ENCODE peak calls at places on chromosomes 11 and 22, in ten cellular contexts. K is cardiac muscle cell; Y is GM12865; X is astrocyte of the cerebellum; B is CD4-positive, alpha-beta T cell; A is ascending aorta; I is heart left ventricle; M is type B pancreatic cell; R is AG09319; H is left lung. L is an unnamed sample.

GRCh38 chr22:44210721-44211120 is 30.0 kb downstream of the PARVG start:
- DNase-seq in K (no peak), Y (no peak), X (peak; percentile 58), B (no peak), A (no peak), I (no peak), M (no peak), R (peak; percentile 63), H (no peak), L (no peak)

GRCh38 chr22:35203583-35203982 is 53.7 kb upstream of the HMGXB4 start:
- DNase-seq in K (no peak), Y (no peak), X (no peak), B (no peak), A (no peak), I (no peak), M (no peak), R (no peak), H (no peak), L (no peak)

GRCh38 chr11:69637956-69638871 is 2.7 kb upstream of the CCND1 start:
- DNase-seq in K (peak; percentile 85), Y (no peak), X (no peak), B (no peak), A (no peak), I (peak; percentile 77), M (peak; percentile 81), R (no peak), H (peak; percentile 67), L (no peak)

GRCh38 chr11:126297004-126297403 is 6.9 kb upstream of the DCPS start:
- DNase-seq in K (no peak), Y (no peak), X (no peak), B (no peak), A (no peak), I (no peak), M (no peak), R (no peak), H (no peak), L (no peak)

GRCh38 chr11:36411202-36411640 is 98.9 kb downstream of the TRAF6 start:
- DNase-seq in K (no peak), Y (peak; percentile 69), X (no peak), B (no peak), A (peak; percentile 70), I (peak; percentile 55), M (no peak), R (no peak), H (peak; percentile 61), L (peak; percentile 36)

GRCh38 chr11:14980854-14981253 is 8.7 kb upstream of the CALCA start:
- DNase-seq in K (no peak), Y (no peak), X (peak; percentile 29), B (no peak), A (peak; percentile 78), I (no peak), M (no peak), R (no peak), H (no peak), L (no peak)

GRCh38 chr11:83573097-83573496 is 286.9 kb upstream of the CCDC90B start:
- DNase-seq in K (no peak), Y (no peak), X (no peak), B (no peak), A (no peak), I (no peak), M (no peak), R (no peak), H (no peak), L (no peak)

GRCh38 chr11:79119491-79120284 is 321.1 kb downstream of the TENM4 start:
- DNase-seq in K (peak; percentile 86), Y (no peak), X (no peak), B (no peak), A (no peak), I (no peak), M (no peak), R (no peak), H (no peak), L (no peak)

GRCh38 chr11:110513521-110514450 is 84.0 kb downstream of the FDX1 start:
- DNase-seq in K (no peak), Y (no peak), X (no peak), B (no peak), A (no peak), I (no peak), M (no peak), R (peak; percentile 46), H (no peak), L (no peak)

GRCh38 chr11:384511-384910 is 9.5 kb upstream of the PKP3 start:
- DNase-seq in K (no peak), Y (no peak), X (no peak), B (no peak), A (no peak), I (no peak), M (no peak), R (no peak), H (no peak), L (no peak)

GRCh38 chr11:385594-386351 is 8.2 kb upstream of the PKP3 start:
- DNase-seq in K (no peak), Y (no peak), X (no peak), B (no peak), A (no peak), I (no peak), M (no peak), R (no peak), H (no peak), L (no peak)

GRCh38 chr11:390175-390574 is 3.8 kb upstream of the PKP3 start:
- DNase-seq in K (peak; percentile 32), Y (no peak), X (no peak), B (no peak), A (no peak), I (no peak), M (no peak), R (no peak), H (no peak), L (no peak)

GRCh38 chr11:386483-386882 is 7.5 kb upstream of the PKP3 start:
- DNase-seq in K (no peak), Y (no peak), X (no peak), B (no peak), A (no peak), I (no peak), M (no peak), R (no peak), H (no peak), L (no peak)

GRCh38 chr11:387193-387793 is 6.7 kb upstream of the PKP3 start:
- DNase-seq in K (no peak), Y (no peak), X (no peak), B (no peak), A (no peak), I (no peak), M (no peak), R (no peak), H (no peak), L (no peak)
- TF ChIP-seq CTCF in K (no peak), Y (no peak), X (no peak), B (no peak), A (no peak), I (no peak), M (no peak), R (no peak), H (no peak), L (no peak)

DNA sequence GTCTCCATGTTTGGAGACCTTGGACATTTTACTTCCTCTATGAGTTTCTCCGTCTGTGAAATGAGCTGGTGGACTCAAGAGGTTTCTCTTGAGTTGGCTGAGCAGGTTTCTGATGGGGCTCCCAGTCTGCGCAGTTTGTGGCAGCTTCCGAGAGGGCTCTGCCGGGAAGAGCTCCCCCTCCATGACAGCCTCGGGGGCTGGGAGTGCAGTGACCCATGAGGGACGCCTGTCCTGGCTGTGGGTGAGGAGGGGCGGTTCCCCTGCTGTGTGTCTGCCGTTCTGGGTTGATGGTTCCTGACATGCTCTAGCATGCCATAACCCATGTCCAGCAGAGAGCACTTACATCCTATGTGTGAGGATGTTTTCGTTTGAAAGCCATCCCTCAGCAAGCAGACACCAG is 14.8 kb downstream of the CSF2RB start:
- DNase-seq in K (no peak), Y (peak; percentile 33), X (no peak), B (no peak), A (no peak), I (no peak), M (no peak), R (no peak), H (no peak), L (no peak)
- TF ChIP-seq CTCF in K (no peak), Y (no peak), X (no peak), B (no peak), A (no peak), I (no peak), M (no peak), R (no peak), H (no peak), L (no peak)

GRCh38 chr22:27723150-27723549 is 78.4 kb downstream of the MN1 start:
- DNase-seq in K (no peak), Y (no peak), X (no peak), B (no peak), A (no peak), I (no peak), M (no peak), R (no peak), H (no peak), L (no peak)
- TF ChIP-seq CTCF in K (peak; percentile 19), Y (no peak), X (no peak), B (no peak), A (no peak), I (peak; percentile 20), M (peak; percentile 16), R (peak; percentile 9), H (no peak), L (no peak)

GRCh38 chr11:93248602-93249001 is 50.8 kb upstream of the SLC36A4 start:
- DNase-seq in K (no peak), Y (peak; percentile 9), X (no peak), B (no peak), A (no peak), I (no peak), M (no peak), R (no peak), H (no peak), L (no peak)
- TF ChIP-seq CTCF in K (peak; percentile 27), Y (peak; percentile 13), X (no peak), B (no peak), A (no peak), I (peak; percentile 16), M (peak; percentile 43), R (peak; percentile 25), H (no peak), L (no peak)

DNA sequence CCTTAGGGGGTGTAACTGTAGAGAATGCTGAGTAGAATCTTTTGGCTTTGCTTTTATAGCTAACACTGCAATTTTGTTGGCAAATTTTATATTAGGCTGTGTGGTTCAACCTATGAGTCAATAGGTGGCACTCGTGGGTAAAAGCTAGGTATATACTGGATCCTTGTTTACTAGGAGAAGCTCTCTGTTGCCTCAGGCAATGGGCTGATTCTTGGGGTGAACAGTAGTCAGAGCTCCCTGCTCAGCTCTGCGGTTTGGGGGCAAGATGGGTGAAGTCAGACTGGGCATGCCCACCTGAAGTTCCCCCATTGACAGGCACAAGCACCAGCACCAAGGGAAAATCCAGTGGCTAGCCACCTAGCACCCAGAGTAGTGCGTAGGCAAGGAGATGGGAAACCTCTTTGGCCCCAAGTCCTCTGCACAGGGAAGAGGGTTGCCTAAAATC is 238.7 kb downstream of the FAM181B start:
- DNase-seq in K (peak; percentile 26), Y (peak; percentile 38), X (no peak), B (no peak), A (no peak), I (no peak), M (no peak), R (no peak), H (no peak), L (peak; percentile 30)
- TF ChIP-seq CTCF in K (no peak), Y (peak; percentile 30), X (no peak), B (no peak), A (no peak), I (no peak), M (peak; percentile 69), R (no peak), H (no peak), L (no peak)

DNA sequence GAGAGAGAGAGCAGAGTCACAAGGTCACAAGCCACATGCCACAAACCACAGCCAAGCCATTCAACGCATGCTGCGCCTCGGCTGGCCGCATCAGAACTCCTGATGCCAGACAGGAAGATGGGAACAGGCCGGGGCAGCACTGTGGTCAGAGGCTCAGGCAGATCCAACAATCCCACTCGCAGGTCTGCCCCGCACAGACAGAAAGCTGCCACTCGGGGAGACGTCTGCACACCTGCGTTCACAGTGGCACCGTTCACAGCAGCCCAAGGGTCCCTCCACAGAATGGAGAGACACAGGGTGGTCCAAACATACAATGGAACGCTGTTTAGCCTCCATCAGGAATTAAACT is 408.8 kb downstream of the CTTN start:
- DNase-seq in K (no peak), Y (no peak), X (no peak), B (no peak), A (no peak), I (no peak), M (no peak), R (no peak), H (no peak), L (no peak)
- TF ChIP-seq CTCF in K (no peak), Y (no peak), X (no peak), B (no peak), A (no peak), I (no peak), M (no peak), R (no peak), H (no peak), L (no peak)

L was measured in GM13976.